ENCODE peak calls at places on chromosomes 2 and 18, in five cellular contexts. J, U, K, I and F are unnamed samples.

GRCh38 chr18:12304351-12305210 is 3.5 kb upstream of the TUBB6 start:
- DNase-seq in J (no peak), U (no peak), K (no peak), I (no peak), F (no peak)

GRCh38 chr2:160408205-160408561 is 85.4 kb downstream of the RBMS1 start:
- DNase-seq in J (no peak), I (no peak), K (no peak), U (no peak), F (no peak)

GRCh38 chr18:47380153-47380552 is 128.7 kb upstream of the SKOR2 start:
- DNase-seq in J (no peak), U (no peak), K (no peak), I (no peak), F (no peak)

GRCh38 chr18:8813621-8814020 is 108.3 kb downstream of the MTCL1 start:
- DNase-seq in U (no peak), J (no peak), K (no peak), I (no peak), F (no peak)

GRCh38 chr2:9315280-9315847 is 108.0 kb downstream of the ITGB1BP1 start:
- DNase-seq in U (no peak), I (peak), J (no peak), K (no peak), F (no peak)

GRCh38 chr18:64244571-64244970 is 95.7 kb upstream of the LINC00305 start:
- DNase-seq in I (peak), K (no peak), U (no peak), J (no peak), F (no peak)

GRCh38 chr2:98903767-98904485 is 32.1 kb downstream of the CRACDL start:
- DNase-seq in I (peak), J (no peak), K (no peak), U (no peak), F (no peak)

GRCh38 chr2:29042581-29043075 is 31.7 kb downstream of the PCARE start:
- DNase-seq in I (no peak), K (no peak), U (no peak), J (no peak), F (no peak)

GRCh38 chr2:237315881-237316225 is 98.1 kb downstream of the COL6A3 start:
- DNase-seq in U (no peak), I (no peak), K (no peak), J (peak), F (no peak)

GRCh38 chr2:5389740-5390139 is 302.4 kb upstream of the SOX11 start:
- DNase-seq in J (no peak), K (no peak), I (no peak), U (no peak), F (no peak)

GRCh38 chr2:201021914-201022313 is 49.6 kb downstream of the HYCC2 start:
- DNase-seq in I (no peak), J (no peak), U (no peak), K (no peak), F (no peak)

GRCh38 chr2:71299507-71299906 is 32.1 kb upstream of the ZNF638 start:
- DNase-seq in I (peak), K (peak), J (peak), U (peak), F (no peak)

GRCh38 chr2:235746257-235746934 is 252.6 kb downstream of the AGAP1 start:
- DNase-seq in U (peak), J (peak), I (peak), K (peak), F (no peak)

GRCh38 chr2:101234169-101234938 is 18.3 kb upstream of the CNOT11 start:
- DNase-seq in I (no peak), K (no peak), U (no peak), J (peak), F (no peak)

GRCh38 chr2:225765845-225766244 is 366.3 kb downstream of the NYAP2 start:
- DNase-seq in U (no peak), I (no peak), J (no peak), K (no peak), F (no peak)

GRCh38 chr2:206084468-206084869 is 1.5 kb downstream of the INO80D start:
- DNase-seq in K (peak), I (peak), J (peak), U (peak), F (no peak)

GRCh38 chr2:238370482-238371372 is 50.4 kb downstream of the TRAF3IP1 start:
- DNase-seq in J (peak), I (peak), U (peak), K (peak), F (no peak)

GRCh38 chr2:209771474-209772292 is at the start of gene UNC80:
- DNase-seq in U (peak), K (peak), J (peak), I (peak), F (no peak)

GRCh38 chr2:201433389-201433995 is 17.8 kb downstream of the TRAK2 start:
- DNase-seq in J (peak), K (no peak), I (no peak), U (peak), F (no peak)

GRCh38 chr2:70009776-70010175 is 48.3 kb upstream of the ASPRV1 start:
- DNase-seq in K (no peak), U (peak), J (no peak), I (no peak), F (no peak)

GRCh38 chr2:171882095-171882769 is 11.8 kb downstream of the SLC25A12 start:
- DNase-seq in K (no peak), J (no peak), I (no peak), U (no peak), F (no peak)

GRCh38 chr2:174259981-174260380 is 11.6 kb upstream of the OLA1 start:
- DNase-seq in U (no peak), J (no peak), I (no peak), K (no peak), F (no peak)
- TF ChIP-seq JUNB in U (no peak), J (no peak), I (no peak), K (no peak), F (no peak)

GRCh38 chr18:59514193-59514592 is 155.1 kb upstream of the LMAN1 start:
- DNase-seq in J (peak), K (no peak), U (no peak), I (no peak), F (no peak)

GRCh38 chr18:59517446-59518171 is 158.5 kb upstream of the LMAN1 start:
- DNase-seq in I (peak), K (no peak), J (peak), U (no peak), F (no peak)

GRCh38 chr18:59515147-59515546 is 156.1 kb upstream of the LMAN1 start:
- DNase-seq in I (no peak), K (no peak), U (no peak), J (no peak), F (no peak)

GRCh38 chr18:59518705-59519104 is 159.6 kb upstream of the LMAN1 start:
- DNase-seq in I (no peak), K (no peak), U (no peak), J (no peak), F (no peak)

GRCh38 chr18:59516356-59517155 is 157.5 kb upstream of the LMAN1 start:
- DNase-seq in U (peak), K (peak), I (peak), J (peak), F (no peak)
- TF ChIP-seq JUNB in U (peak), K (peak), I (no peak), J (peak), F (no peak)

DNA sequence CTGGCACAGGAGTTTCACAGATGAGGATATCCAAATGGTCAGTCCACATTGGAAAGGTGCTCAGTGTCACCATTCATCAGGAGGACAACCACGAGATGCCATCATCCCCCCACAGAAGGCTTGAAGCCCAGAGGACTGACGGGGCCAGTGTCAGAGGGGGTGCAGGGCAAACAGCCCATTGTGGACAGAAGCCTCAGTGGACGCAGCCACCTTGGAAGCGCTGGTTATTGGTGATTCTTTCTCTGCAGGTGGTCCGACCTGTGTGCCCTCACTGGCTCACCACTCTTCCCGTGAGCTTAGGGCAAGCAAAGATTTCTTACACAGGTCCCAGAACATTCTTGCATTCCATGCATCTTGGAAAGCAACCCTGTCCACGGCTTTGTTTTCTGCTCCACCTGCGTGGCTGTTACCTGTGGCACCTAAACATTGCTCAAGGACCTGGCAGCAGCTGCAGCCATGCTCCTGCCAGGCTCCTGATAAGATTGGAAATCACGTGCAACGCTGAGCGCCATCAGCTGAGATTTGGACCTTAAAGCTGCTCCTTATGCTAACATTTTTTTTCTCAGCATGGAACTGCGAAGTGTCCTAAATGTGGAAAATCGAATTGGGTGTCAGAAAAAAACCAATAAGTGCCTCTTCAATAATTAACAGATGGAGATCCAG is 110.9 kb upstream of the CTDP1 start:
- DNase-seq in J (no peak), K (no peak), I (no peak), U (no peak), F (no peak)
- TF ChIP-seq JUNB in J (no peak), K (no peak), I (no peak), U (no peak), F (no peak)

GRCh38 chr2:217652761-217653160 is 350.0 kb downstream of the TNS1 start:
- DNase-seq in K (no peak), U (no peak), J (no peak), I (no peak), F (no peak)

GRCh38 chr2:217653240-217653639 is 349.6 kb downstream of the TNS1 start:
- DNase-seq in K (peak), I (no peak), U (no peak), J (no peak), F (no peak)

GRCh38 chr2:217655656-217656055 is 347.1 kb downstream of the TNS1 start:
- DNase-seq in K (no peak), J (no peak), U (no peak), I (no peak), F (no peak)

GRCh38 chr2:217656366-217656765 is 346.4 kb downstream of the TNS1 start:
- DNase-seq in U (no peak), K (no peak), I (no peak), J (no peak), F (no peak)

DNA sequence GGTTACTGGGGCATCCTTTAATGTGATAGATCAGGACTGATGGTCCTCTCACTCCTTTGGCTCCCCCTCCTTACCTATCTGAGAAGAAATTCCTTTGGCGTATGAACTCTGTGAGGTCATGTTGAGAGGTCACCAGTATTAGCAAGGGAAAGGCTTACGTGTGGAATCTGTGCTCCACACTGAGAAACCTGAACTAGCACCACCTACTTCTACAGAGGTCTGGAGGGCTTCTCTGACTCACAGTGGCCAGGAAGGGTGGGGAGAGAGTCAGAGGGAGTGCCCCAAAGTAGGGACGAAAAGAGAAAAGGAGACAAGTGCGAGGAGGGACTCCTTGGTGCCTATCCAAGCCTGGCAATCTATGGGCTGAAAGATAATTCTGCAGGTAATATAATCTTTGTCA is 348.6 kb downstream of the TNS1 start:
- DNase-seq in U (no peak), I (no peak), K (no peak), J (no peak), F (no peak)
- TF ChIP-seq JUNB in U (no peak), I (no peak), K (no peak), J (no peak), F (no peak)

GRCh38 chr2:229586746-229587705 is 127.3 kb downstream of the DNER start:
- DNase-seq in K (peak), I (peak), J (peak), U (peak), F (no peak)
- TF ChIP-seq JUNB in K (no peak), I (no peak), J (no peak), U (no peak), F (no peak)

GRCh38 chr2:218125626-218126080 is at the start of gene CXCR2:
- DNase-seq in K (no peak), J (no peak), U (no peak), I (peak), F (no peak)
- TF ChIP-seq JUNB in K (no peak), J (no peak), U (no peak), I (no peak), F (no peak)